ENCODE peak calls at places on chromosomes 6 and 20, in five cellular contexts. O is GM06990, L is SK-N-SH, W is PC-9, Q is endothelial cell of umbilical vein. K is an unnamed sample.

GRCh38 chr20:32535953-32536823 is 48.9 kb downstream of the NOL4L start:
- DNase-seq in O (peak; percentile 87), L (peak; percentile 96), Q (no peak), W (peak; percentile 67), K (peak; percentile 89)

GRCh38 chr20:46831633-46832011 is 63.0 kb upstream of the EYA2 start:
- DNase-seq in O (peak; percentile 26), L (no peak), Q (no peak), W (no peak), K (no peak)

GRCh38 chr20:32078777-32079176 is 26.7 kb downstream of the HCK start:
- DNase-seq in O (no peak), L (no peak), Q (no peak), W (no peak), K (peak; percentile 34)

GRCh38 chr6:157198425-157199279 is 124.7 kb downstream of the TMEM242 start:
- DNase-seq in L (peak; percentile 39), W (peak; percentile 92), Q (no peak), O (no peak), K (no peak)

GRCh38 chr20:47784599-47785320 is 521 bp downstream of the SULF2 start:
- DNase-seq in L (peak; percentile 67), O (no peak), W (peak; percentile 46), Q (peak; percentile 47), K (no peak)

GRCh38 chr6:16130437-16130891 is 1.6 kb downstream of the MYLIP start:
- DNase-seq in Q (no peak), L (no peak), W (peak; percentile 89), O (no peak), K (no peak)

GRCh38 chr6:113833537-113833936 is 23.6 kb upstream of the MARCKS start:
- DNase-seq in O (no peak), W (no peak), L (no peak), Q (no peak), K (no peak)

GRCh38 chr6:80460396-80460912 is 354.0 kb downstream of the BCKDHB start:
- DNase-seq in W (no peak), O (no peak), Q (peak; percentile 56), L (no peak), K (no peak)

GRCh38 chr6:917939-918338 is 225.0 kb upstream of the EXOC2 start:
- DNase-seq in Q (no peak), W (no peak), L (no peak), O (no peak), K (no peak)

GRCh38 chr6:44225579-44226325 is 2.4 kb downstream of the SLC29A1 start:
- DNase-seq in W (peak; percentile 28), Q (no peak), L (no peak), O (no peak), K (no peak)

GRCh38 chr6:107075951-107076381 is 39.3 kb downstream of the BEND3 start:
- DNase-seq in O (no peak), L (no peak), Q (no peak), W (no peak), K (no peak)

GRCh38 chr20:4811661-4812181 is 90.0 kb downstream of the PRND start:
- DNase-seq in O (peak; percentile 68), L (no peak), Q (no peak), W (no peak), K (peak; percentile 75)

GRCh38 chr6:115078555-115078954 is 735.7 kb upstream of the HS3ST5 start:
- DNase-seq in L (no peak), O (no peak), W (no peak), Q (no peak), K (no peak)

GRCh38 chr6:70282906-70283461 is 19.9 kb downstream of the COL9A1 start:
- DNase-seq in W (no peak), L (peak; percentile 55), O (no peak), Q (no peak), K (no peak)

GRCh38 chr6:54130179-54130578 is 18.9 kb downstream of the MLIP start:
- DNase-seq in W (no peak), Q (no peak), L (no peak), O (no peak), K (no peak)

GRCh38 chr20:43752561-43753301 is 25.9 kb upstream of the GTSF1L start:
- DNase-seq in L (no peak), W (peak; percentile 55), O (peak; percentile 78), Q (no peak), K (no peak)

GRCh38 chr6:51265426-51265825 is 446.8 kb downstream of the TFAP2B start:
- DNase-seq in L (no peak), O (no peak), Q (no peak), W (no peak), K (no peak)

DNA sequence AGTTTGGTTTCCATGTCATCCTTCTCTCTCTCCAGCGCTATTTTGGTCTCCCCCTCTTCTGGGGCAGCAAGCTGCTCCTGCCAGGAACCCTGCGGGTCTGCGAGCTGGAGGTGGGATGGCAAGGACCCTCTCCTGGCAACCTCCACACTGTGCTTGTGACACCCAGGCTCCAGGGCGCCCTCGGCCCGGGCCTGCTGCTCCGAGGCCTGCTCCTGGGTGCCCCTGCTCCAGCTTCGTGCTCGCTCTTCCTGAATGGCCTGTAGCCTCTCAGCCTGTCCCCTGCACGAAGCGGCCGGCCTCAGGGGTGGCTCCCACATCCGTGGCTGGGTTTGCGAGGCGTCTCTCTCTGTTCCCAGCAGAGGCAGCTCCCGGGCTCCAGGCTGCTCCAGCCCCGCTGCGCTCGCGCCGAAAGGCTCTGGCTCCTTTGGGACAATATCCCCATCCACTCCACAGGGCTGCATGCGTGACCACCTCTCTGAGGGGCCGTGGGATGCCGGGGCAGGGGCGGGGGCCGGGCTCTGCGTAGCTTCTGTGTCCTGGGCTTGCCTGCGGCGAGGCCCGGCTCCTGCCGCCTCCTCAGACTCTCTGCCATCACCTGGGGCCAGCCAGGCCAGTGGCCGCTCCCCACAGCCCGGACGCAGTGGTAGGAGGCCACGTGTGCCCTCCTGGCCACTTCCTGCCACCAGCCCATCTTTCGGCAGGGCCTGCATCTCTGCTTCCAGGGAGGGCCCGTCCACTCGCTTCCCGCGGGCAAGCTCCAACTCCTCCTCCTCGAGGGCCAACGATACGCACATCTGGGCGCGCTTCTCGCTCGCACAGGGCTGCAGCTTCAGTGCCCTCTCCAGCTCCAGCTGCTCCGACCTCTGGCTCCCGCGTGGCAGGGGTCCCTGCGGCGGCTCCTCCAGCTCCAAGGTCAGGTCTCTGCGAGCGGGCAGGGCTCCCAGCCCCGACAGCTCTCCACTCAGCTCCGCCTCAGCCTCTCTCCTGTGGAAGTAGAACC is 68.9 kb downstream of the GINS1 start:
- DNase-seq in W (no peak), L (no peak), Q (no peak), O (no peak), K (no peak)
- H3K4me3 ChIP-seq in W (no peak overlapping the region), L (no peak overlapping the region), Q (no peak overlapping the region), O (no peak overlapping the region), K (no peak overlapping the region)

GRCh38 chr6:5865492-5866031 is 141.2 kb downstream of the NRN1 start:
- DNase-seq in W (no peak), O (no peak), L (no peak), Q (no peak), K (no peak)

GRCh38 chr6:5866547-5867051 is 140.1 kb downstream of the NRN1 start:
- DNase-seq in W (peak; percentile 63), L (no peak), O (no peak), Q (peak; percentile 32), K (no peak)

GRCh38 chr6:5869261-5869660 is 137.5 kb downstream of the NRN1 start:
- DNase-seq in O (no peak), Q (no peak), L (no peak), W (no peak), K (peak; percentile 17)

GRCh38 chr6:5871296-5871695 is 135.4 kb downstream of the NRN1 start:
- DNase-seq in L (no peak), O (peak; percentile 37), Q (no peak), W (no peak), K (no peak)

GRCh38 chr6:5869676-5870075 is 137.0 kb downstream of the NRN1 start:
- DNase-seq in W (no peak), L (no peak), Q (no peak), O (peak; percentile 30), K (no peak)
- H3K4me3 ChIP-seq in W (no peak overlapping the region), L (no peak overlapping the region), Q (no peak overlapping the region), O (no peak overlapping the region), K (no peak overlapping the region)

GRCh38 chr20:50111120-50111828 is 1.7 kb downstream of the UBE2V1 start:
- DNase-seq in L (no peak), Q (no peak), W (peak; percentile 53), O (no peak), K (no peak)

GRCh38 chr20:50112512-50113419 is at the start of gene UBE2V1:
- DNase-seq in O (peak; percentile 92), L (peak; percentile 97), W (peak; percentile 69), Q (peak; percentile 94), K (peak; percentile 79)

GRCh38 chr20:50111829-50112495 is 988 bp downstream of the UBE2V1 start:
- DNase-seq in O (no peak), W (no peak), L (no peak), Q (no peak), K (no peak)

GRCh38 chr20:50108571-50109235 is 4.2 kb downstream of the UBE2V1 start:
- DNase-seq in W (no peak), O (no peak), Q (no peak), L (no peak), K (no peak)

DNA sequence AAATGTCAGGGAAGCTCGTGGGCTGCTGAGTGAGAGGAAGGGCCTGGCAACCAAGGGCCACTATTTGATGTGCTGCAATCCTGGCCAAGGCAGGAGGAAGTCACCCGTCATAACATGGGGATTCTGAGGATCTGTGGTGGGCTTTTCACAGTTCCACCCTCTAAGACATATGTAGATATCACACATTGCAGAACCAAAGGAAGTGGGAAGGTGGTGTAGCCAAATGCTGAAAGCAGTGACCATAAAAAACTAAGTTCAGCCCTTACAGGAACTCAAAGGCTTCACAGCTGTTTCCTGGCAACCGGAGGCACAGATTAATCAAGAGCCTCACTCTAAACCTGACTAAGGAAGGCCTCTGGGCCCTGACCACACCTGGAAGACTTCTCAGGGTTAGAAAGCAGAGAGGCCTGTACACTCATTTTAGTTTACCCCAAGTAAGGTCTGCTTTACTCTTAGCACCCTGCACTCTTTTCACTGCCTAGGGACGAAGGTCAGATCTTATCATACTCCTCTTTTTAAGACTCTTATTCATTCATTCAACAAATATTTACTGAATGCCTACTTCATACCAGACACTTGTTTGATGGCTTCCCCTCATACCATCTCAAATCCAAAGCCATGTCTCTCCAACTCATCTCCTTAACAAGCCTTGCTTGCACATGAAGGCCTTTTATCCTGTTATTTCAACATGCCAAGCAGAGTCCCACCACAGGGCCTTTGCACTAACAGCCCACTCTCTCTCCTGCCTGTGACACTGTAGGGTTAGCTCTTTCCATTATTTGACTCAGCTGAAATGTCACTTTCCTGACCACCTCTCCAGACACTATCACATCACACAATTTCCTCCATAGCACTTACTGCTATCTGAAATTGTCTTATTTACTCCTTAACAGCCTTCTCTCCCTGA is 2.6 kb downstream of the UBE2V1 start:
- DNase-seq in W (peak; percentile 94), Q (peak; percentile 83), L (no peak), O (peak; percentile 38), K (peak; percentile 86)
- H3K4me3 ChIP-seq in W (peak overlapping the region; percentile 94), Q (no peak overlapping the region), L (no peak overlapping the region), O (peak overlapping the region; percentile 78), K (peak overlapping the region; percentile 22)

DNA sequence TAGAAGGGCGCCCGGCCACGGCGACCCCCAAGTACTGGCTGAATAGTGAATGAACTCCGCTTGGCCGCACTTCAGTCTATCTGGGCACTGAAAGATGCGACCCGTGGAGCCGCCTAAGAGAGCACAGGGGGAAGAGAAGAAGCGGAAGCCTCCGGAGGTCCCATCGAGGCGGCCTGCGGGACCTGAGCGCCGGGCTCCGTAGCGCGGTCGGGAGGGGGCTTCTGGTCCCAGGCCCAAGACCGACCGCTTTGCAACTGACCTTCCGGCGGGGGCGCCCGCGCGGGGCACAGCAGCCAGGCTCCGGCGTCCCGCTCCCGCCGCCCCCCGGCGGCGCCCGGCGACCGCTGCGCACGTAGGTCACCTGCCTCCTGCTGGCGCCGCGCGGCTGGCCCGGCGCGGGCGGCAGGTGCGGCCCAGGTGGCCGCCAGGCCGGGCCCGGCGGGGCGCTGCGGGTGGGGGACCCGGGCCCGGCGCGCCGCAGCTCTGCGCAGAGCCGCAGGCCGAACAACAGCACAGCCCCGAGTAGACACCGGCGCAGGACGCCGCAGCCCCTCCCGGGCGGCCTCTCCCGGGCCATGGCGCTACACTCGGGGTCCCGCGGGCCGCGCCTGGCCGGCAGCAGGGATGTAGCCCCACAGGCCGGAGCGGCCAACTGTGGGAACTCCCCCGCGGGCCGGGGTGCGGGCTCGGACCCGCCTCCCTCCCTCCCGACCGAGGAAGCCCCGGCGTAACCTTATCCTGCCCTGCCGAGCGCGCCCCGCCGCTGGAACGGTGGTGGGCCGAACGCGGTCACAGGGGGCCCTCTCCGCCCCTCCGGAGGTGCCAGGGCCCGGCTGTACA is at the start of gene METTL24:
- DNase-seq in L (peak; percentile 85), Q (no peak), O (peak; percentile 43), W (no peak), K (no peak)
- H3K4me3 ChIP-seq in L (peak within 1 kb of the TSS; percentile 51), Q (no peak within 1 kb of the TSS), O (peak within 1 kb of the TSS; percentile 34), W (no peak within 1 kb of the TSS), K (no peak within 1 kb of the TSS)

K was measured in Jurkat, Clone E6-1.